ENCODE peak calls at places on chromosome 1, in six cellular contexts. E is heart right ventricle, O is brain microvascular endothelial cell, W is GM12865, C is cardiac muscle cell, G is neural progenitor cell. R is an unnamed sample.

GRCh38 chr1:214102907-214103306 is 115.1 kb downstream of the PROX1 start:
- DNase-seq in O (peak), E (no peak), C (peak), G (peak), W (no peak), R (no peak)

GRCh38 chr1:228349701-228350171 is 56.9 kb downstream of the TRIM11 start:
- DNase-seq in C (no peak), W (no peak), O (no peak), G (no peak), E (no peak), R (no peak)

GRCh38 chr1:44035726-44036408 is 4.6 kb upstream of the SLC6A9 start:
- DNase-seq in W (no peak), E (peak), O (no peak), C (peak), G (peak), R (peak)

GRCh38 chr1:40256401-40257084 is 1.5 kb upstream of the ZMPSTE24 start:
- DNase-seq in E (no peak), C (no peak), G (no peak), W (no peak), O (no peak), R (no peak)

GRCh38 chr1:203440780-203441179 is 34.8 kb upstream of the PRELP start:
- DNase-seq in C (peak), G (peak), E (peak), O (peak), W (peak), R (peak)

GRCh38 chr1:228276361-228276831 is 68.6 kb downstream of the OBSCN start:
- DNase-seq in G (no peak), E (no peak), W (no peak), C (peak), O (no peak), R (no peak)

GRCh38 chr1:200184196-200184595 is 156.7 kb downstream of the NR5A2 start:
- DNase-seq in C (peak), W (peak), E (peak), G (no peak), O (no peak), R (peak)

GRCh38 chr1:116738673-116739370 is 15.4 kb upstream of the CD2 start:
- DNase-seq in E (no peak), G (no peak), W (peak), C (no peak), O (no peak), R (no peak)

GRCh38 chr1:169874229-169874628 is 19.5 kb downstream of the SCYL3 start:
- DNase-seq in O (no peak), G (no peak), E (no peak), C (peak), W (no peak), R (no peak)

GRCh38 chr1:235093013-235093618 is 35.5 kb downstream of the TOMM20 start:
- DNase-seq in W (peak), C (peak), O (peak), E (peak), G (peak), R (peak)

GRCh38 chr1:65480684-65481405 is 60.4 kb downstream of the LEPR start:
- DNase-seq in G (no peak), O (no peak), C (no peak), E (no peak), W (no peak), R (no peak)

GRCh38 chr1:8777867-8778266 is 39.6 kb downstream of the RERE start:
- DNase-seq in W (no peak), G (no peak), O (no peak), E (no peak), C (no peak), R (no peak)

GRCh38 chr1:117780981-117781475 is 148.4 kb downstream of the GDAP2 start:
- DNase-seq in C (no peak), G (no peak), E (no peak), W (no peak), O (no peak), R (no peak)

GRCh38 chr1:3827813-3828307 is 29.2 kb downstream of the CEP104 start:
- DNase-seq in E (no peak), O (no peak), W (no peak), C (no peak), G (peak), R (no peak)

DNA sequence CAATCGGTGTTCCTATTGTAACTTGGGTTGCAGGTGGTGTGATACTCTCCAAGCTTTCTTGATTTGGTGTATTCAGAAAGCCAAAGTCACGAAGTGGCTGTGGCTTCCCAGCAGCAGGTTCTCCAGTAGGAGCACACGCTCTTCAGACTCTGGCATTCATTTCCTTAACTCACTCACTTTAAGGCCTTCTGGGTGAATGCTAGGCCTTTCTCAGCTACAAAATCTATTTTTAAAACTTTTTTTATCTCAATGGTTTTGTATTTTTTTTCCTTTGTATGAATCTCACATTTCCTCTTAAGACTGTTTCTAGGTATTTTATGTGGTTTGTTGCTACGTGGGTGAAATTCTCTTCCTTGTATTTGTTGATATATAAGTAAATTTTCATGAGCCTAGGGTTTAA is 22.9 kb upstream of the PKN2 start:
- DNase-seq in G (no peak), C (no peak), W (peak), E (no peak), O (no peak), R (peak)
- H3K4me3 ChIP-seq in G (no peak), C (no peak), W (peak), E (no peak), O (no peak), R (no peak)

GRCh38 chr1:157163273-157164127 is 25.3 kb upstream of the ETV3 start:
- DNase-seq in G (peak), O (peak), W (peak), C (peak), E (peak), R (peak)

GRCh38 chr1:157158967-157159366 is 20.8 kb upstream of the ETV3 start:
- DNase-seq in E (no peak), O (no peak), C (no peak), W (no peak), G (peak), R (no peak)

GRCh38 chr1:157162345-157162744 is 24.1 kb upstream of the ETV3 start:
- DNase-seq in O (no peak), G (no peak), C (no peak), W (no peak), E (no peak), R (no peak)

GRCh38 chr1:157157481-157158190 is 19.4 kb upstream of the ETV3 start:
- DNase-seq in W (no peak), E (no peak), O (no peak), G (no peak), C (peak), R (no peak)

GRCh38 chr1:157161901-157162300 is 23.7 kb upstream of the ETV3 start:
- DNase-seq in C (no peak), W (no peak), O (no peak), E (no peak), G (no peak), R (no peak)
- H3K4me3 ChIP-seq in C (no peak), W (no peak), O (no peak), E (no peak), G (no peak), R (no peak)

DNA sequence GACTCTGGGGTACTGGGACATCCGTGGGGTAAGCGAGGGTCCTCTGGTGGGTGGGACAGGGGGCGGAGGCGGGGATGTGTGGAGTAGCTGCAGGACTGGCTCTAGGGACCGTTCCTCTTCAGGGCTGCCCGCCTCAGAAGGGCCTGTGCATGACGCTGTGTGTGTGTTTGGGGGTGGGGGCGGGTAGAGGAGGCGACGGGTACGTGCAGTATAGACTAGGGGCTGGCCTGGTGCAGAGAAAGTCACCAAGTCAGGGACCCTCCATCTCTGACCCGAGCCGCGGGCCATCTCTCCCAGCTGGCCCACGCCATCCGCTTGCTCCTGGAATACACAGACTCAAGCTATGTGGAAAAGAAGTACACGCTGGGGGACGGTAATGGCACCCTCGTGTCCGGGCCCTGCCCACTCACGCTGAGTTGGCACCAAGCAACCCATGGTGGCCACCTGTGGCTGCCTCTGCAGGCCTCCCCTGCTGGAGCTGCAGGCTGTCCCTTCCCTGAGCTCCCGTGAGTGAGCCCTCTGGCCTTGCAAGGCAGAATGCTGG is 342 bp downstream of the GSTM5 start:
- DNase-seq in W (no peak), G (no peak), E (no peak), C (no peak), O (no peak), R (no peak)
- H3K4me3 ChIP-seq in W (no peak), G (no peak), E (peak), C (no peak), O (peak), R (no peak)

GRCh38 chr1:61642475-61643232 is 82.3 kb downstream of the TM2D1 start:
- DNase-seq in O (no peak), C (no peak), E (no peak), G (no peak), W (no peak), R (no peak)

GRCh38 chr1:61640531-61641125 is 84.3 kb downstream of the TM2D1 start:
- DNase-seq in W (no peak), C (no peak), G (no peak), E (peak), O (no peak), R (no peak)

GRCh38 chr1:61639937-61640336 is 85.0 kb downstream of the TM2D1 start:
- DNase-seq in G (no peak), W (no peak), C (no peak), E (no peak), O (no peak), R (no peak)

GRCh38 chr1:61641578-61642336 is 83.2 kb downstream of the TM2D1 start:
- DNase-seq in G (peak), W (peak), O (peak), E (peak), C (peak), R (peak)

DNA sequence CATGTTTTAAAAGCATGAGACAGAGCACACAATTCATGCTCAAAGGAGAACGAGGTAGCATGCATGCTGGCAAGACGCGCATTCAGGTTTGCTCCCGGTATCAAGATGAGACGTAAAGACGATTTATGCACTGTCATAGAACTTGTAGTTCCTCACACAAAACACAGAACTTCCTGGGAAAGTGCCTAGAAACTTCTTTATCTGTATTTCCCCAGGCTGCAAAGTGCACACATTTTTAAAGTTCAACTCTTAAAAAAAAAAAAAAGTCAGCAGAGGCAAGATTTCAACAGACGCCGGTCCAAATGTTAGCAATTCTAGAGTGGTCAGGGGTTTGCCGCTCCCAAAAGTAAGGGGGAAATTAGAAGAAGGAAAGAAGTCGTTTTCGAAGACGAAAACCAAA is 83.8 kb downstream of the TM2D1 start:
- DNase-seq in W (no peak), G (no peak), C (peak), O (no peak), E (peak), R (no peak)
- H3K4me3 ChIP-seq in W (no peak), G (no peak), C (no peak), O (no peak), E (peak), R (no peak)

GRCh38 chr1:98054786-98055185 is 134.0 kb upstream of the DPYD start:
- DNase-seq in C (no peak), G (no peak), E (no peak), W (no peak), O (no peak), R (no peak)
- H3K4me3 ChIP-seq in C (no peak), G (no peak), E (no peak), W (no peak), O (peak), R (no peak)

GRCh38 chr1:158818560-158818959 is 12.6 kb upstream of the MNDA start:
- DNase-seq in C (no peak), E (no peak), O (no peak), G (no peak), W (no peak), R (no peak)

GRCh38 chr1:158814970-158815369 is 16.2 kb upstream of the MNDA start:
- DNase-seq in G (no peak), E (no peak), C (no peak), O (no peak), W (no peak), R (no peak)

GRCh38 chr1:158818991-158819405 is 12.2 kb upstream of the MNDA start:
- DNase-seq in E (no peak), C (peak), W (no peak), O (no peak), G (no peak), R (no peak)

GRCh38 chr1:158821723-158822122 is 9.4 kb upstream of the MNDA start:
- DNase-seq in G (no peak), W (no peak), C (no peak), O (no peak), E (no peak), R (no peak)

DNA sequence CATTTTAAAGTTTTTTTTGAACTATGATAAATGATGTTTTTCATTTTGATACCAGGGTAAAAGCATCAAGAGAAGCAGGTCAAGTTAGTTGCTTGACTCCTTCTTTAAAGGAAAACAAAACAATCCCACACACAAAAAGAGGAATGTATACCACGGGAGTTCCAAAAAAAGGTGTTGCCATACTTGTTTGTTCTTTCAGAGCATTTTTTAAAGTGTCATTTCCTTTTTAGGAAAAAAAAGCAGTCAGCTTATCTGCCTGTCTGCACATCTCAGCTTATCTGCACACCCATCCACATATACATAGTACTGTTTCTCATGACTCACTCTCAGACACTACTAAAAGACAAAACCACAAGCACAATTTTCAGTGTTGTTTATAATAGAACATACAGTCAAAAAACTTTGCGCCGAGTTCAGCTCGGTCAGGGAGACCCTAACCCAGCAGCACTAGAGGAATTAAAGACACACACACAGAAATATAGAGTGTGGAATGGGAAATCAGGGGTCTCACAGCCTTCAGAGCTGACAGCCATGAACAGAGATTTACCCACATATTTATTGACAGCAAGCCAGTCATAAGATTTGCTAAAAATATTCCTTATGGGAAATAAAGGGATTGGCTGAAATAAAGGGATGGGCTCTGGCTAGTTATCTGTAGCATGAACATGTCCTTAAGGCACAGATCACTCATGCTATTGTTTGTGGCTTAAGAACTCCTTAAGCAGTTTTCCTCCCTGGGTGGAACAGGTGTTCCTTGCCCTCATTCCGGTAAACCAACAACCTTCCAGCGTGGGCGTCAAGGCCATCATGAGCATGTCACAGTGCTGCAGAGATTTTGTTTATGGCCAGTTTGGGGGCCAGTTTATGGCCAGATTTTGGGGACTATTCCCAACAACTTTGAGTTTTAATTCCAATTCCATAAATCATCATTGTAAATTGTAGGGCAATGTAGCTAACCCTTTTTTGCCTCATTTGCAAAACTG is 11.4 kb upstream of the MNDA start:
- DNase-seq in C (peak), E (no peak), O (peak), G (no peak), W (peak), R (peak)
- H3K4me3 ChIP-seq in C (no peak), E (no peak), O (no peak), G (no peak), W (no peak), R (no peak)

DNA sequence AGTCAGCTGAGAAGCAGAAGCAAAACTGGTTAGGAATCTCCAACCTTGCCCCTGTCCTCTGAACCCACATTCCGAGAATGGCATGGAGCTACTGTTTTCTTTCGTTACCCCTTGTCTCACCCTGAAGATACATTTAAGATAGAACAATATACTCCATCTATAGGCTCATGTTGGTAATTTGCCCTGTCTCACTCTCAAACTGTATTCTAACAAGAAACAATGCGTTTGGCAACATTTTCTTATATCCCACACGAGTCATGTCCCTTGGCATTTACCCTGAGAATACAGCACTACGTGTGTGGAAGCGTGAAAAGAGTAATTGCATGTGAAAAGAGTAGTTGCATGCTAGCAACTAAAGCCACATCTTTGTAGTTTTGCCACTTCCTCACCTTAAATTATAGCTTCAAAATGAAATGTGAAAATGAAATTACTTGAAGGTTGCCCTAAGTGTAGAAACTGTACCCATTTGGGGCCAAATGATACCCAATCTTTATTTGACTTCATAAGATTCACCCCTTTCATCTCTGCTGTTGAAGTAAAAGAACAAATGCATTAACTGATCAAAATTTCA is 5.3 kb downstream of the SLAMF7 start:
- DNase-seq in C (no peak), G (no peak), E (no peak), O (no peak), W (peak), R (peak)
- H3K4me3 ChIP-seq in C (no peak), G (no peak), E (no peak), O (no peak), W (peak), R (no peak)

GRCh38 chr1:111474106-111474505 is 322 bp downstream of the C1orf162 start:
- DNase-seq in W (no peak), C (peak), O (no peak), G (no peak), E (no peak), R (no peak)

GRCh38 chr1:111474521-111474920 is 737 bp downstream of the C1orf162 start:
- DNase-seq in C (no peak), O (no peak), W (no peak), E (no peak), G (no peak), R (no peak)

GRCh38 chr1:111475706-111476105 is 1.9 kb downstream of the C1orf162 start:
- DNase-seq in W (peak), E (no peak), C (no peak), O (no peak), G (no peak), R (peak)

GRCh38 chr1:111476214-111476613 is 2.4 kb downstream of the C1orf162 start:
- DNase-seq in G (no peak), C (no peak), E (no peak), W (no peak), O (no peak), R (no peak)

DNA sequence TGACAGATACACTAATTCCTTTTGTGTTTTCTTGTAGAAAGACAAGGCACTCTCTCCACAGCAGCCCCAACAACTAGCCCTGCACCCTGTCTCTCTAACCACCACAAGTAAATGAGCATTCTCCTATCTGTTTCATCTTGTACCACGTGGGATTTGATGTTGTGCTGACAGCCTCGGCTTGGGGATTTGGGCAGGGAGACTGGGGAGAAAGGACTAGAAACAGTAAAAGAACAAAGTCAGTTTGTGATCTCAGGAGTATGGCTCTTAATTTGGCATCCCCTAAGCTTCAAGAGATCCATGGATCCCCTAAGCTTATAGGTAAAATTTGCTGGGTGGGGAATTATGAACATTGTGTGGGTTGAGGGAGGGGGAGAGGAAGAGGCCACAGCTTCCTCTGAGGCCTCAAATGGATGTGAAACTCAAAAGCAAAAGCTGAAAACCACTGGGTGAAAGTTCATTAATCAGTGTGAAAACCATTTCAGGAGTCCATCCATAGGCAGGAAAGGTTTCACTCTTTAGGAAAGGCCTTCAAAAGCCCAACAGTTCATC is 3.1 kb downstream of the C1orf162 start:
- DNase-seq in E (no peak), W (peak), G (no peak), O (no peak), C (no peak), R (peak)
- H3K4me3 ChIP-seq in E (no peak), W (no peak), G (no peak), O (no peak), C (no peak), R (no peak)

R was measured in small intestine.